ENCODE peak calls at places on chromosomes 16 and 17, in eight cellular contexts. Y is myocyte; W is upper lobe of right lung; M is pulmonary artery endothelial cell; L is mesothelial cell of epicardium; H is activated T-helper 1 cell treated with anti-CD3 and anti-CD28 coated beads, Interleukin-2, amount 50 U/mL, for 16 hours; N is GM03348; A is right atrium auricular region. F is an unnamed sample.

GRCh38 chr17:68459030-68459376 is 1.7 kb upstream of the WIPI1 start:
- DNase-seq in Y (no peak), W (no peak), M (no peak), L (no peak), H (no peak), N (no peak), A (no peak), F (no peak)

GRCh38 chr17:37742114-37742761 is 2.6 kb downstream of the HNF1B start:
- DNase-seq in Y (no peak), W (no peak), M (no peak), L (no peak), H (no peak), N (peak; percentile 52), A (no peak), F (no peak)

GRCh38 chr16:1486551-1487390 is 2.0 kb downstream of the PTX4 start:
- DNase-seq in Y (no peak), W (no peak), M (no peak), L (no peak), H (no peak), N (no peak), A (no peak), F (peak; percentile 71)

GRCh38 chr16:31071861-31072260 is 2.2 kb downstream of the ZNF668 start:
- DNase-seq in Y (peak; percentile 98), W (no peak), M (no peak), L (no peak), H (no peak), N (peak; percentile 45), A (no peak), F (no peak)

GRCh38 chr16:89476811-89477261 is 13.5 kb downstream of the ANKRD11 start:
- DNase-seq in Y (no peak), W (no peak), M (no peak), L (no peak), H (no peak), N (no peak), A (no peak), F (no peak)

GRCh38 chr16:4306439-4307214 is 9.2 kb upstream of the GLIS2 start:
- DNase-seq in Y (no peak), W (no peak), M (no peak), L (no peak), H (no peak), N (no peak), A (no peak), F (no peak)

GRCh38 chr16:6016530-6017184 is 919.1 kb upstream of the EEF2KMT start:
- DNase-seq in Y (peak; percentile 0), W (no peak), M (no peak), L (no peak), H (no peak), N (no peak), A (no peak), F (no peak)

GRCh38 chr17:28828294-28829040 is 14.1 kb downstream of the FAM222B start:
- DNase-seq in Y (no peak), W (peak; percentile 25), M (no peak), L (no peak), H (no peak), N (no peak), A (no peak), F (no peak)